ENCODE peak calls at places on chromosome 19, in six cellular contexts. R is H1, F is H9, O is IMR-90, L is mesenchymal stem cell, V is trophoblast cell. Z is an unnamed sample.

GRCh38 chr19:28061111-28061510 is 1151.8 kb downstream of the UQCRFS1 start:
- DNase-seq in R (no peak), F (no peak), O (no peak), L (no peak), V (no peak), Z (no peak)

GRCh38 chr19:1354496-1355257 is 29.0 kb upstream of the NDUFS7 start:
- DNase-seq in R (peak; percentile 82), F (peak; percentile 91), O (peak; percentile 80), L (peak; percentile 88), V (peak; percentile 92), Z (peak; percentile 91)

GRCh38 chr19:8459520-8460260 is 14.9 kb downstream of the HNRNPM start:
- DNase-seq in R (no peak), F (no peak), O (peak; percentile 86), L (peak; percentile 67), V (peak; percentile 44), Z (no peak)

GRCh38 chr19:17963936-17964691 is 2.8 kb upstream of the KCNN1 start:
- DNase-seq in R (no peak), F (no peak), O (no peak), L (no peak), V (no peak), Z (no peak)

GRCh38 chr19:13060233-13060963 is 42.3 kb downstream of the LYL1 start:
- DNase-seq in R (no peak), F (no peak), O (no peak), L (no peak), V (no peak), Z (no peak)

GRCh38 chr19:5036733-5037681 is 68.1 kb downstream of the KDM4B start:
- DNase-seq in R (no peak), F (no peak), O (peak; percentile 72), L (no peak), V (peak; percentile 64), Z (no peak)

GRCh38 chr19:2462635-2463421 is 6.1 kb upstream of the LMNB2 start:
- DNase-seq in R (peak; percentile 91), F (peak; percentile 98), O (peak; percentile 96), L (peak; percentile 98), V (peak; percentile 60), Z (peak; percentile 97)

GRCh38 chr19:29663861-29664752 is 1.2 kb upstream of the PLEKHF1 start:
- DNase-seq in R (no peak), F (no peak), O (peak; percentile 33), L (peak; percentile 31), V (peak; percentile 89), Z (no peak)

GRCh38 chr19:17424743-17425365 is 5.0 kb downstream of the MVB12A start:
- DNase-seq in R (no peak), F (peak; percentile 90), O (peak; percentile 23), L (peak; percentile 66), V (peak; percentile 57), Z (peak; percentile 76)

GRCh38 chr19:2592824-2593223 is 109.7 kb downstream of the GNG7 start:
- DNase-seq in R (no peak), F (no peak), O (no peak), L (no peak), V (no peak), Z (no peak)

GRCh38 chr19:46772170-46773017 is 16.0 kb downstream of the SLC1A5 start:
- DNase-seq in R (no peak), F (no peak), O (no peak), L (no peak), V (peak; percentile 40), Z (no peak)

GRCh38 chr19:48999481-49000325 is 6.0 kb downstream of the RUVBL2 start:
- DNase-seq in R (peak; percentile 59), F (peak; percentile 90), O (peak; percentile 67), L (peak; percentile 76), V (peak; percentile 85), Z (peak; percentile 65)

GRCh38 chr19:44757735-44758505 is 9.4 kb downstream of the BCL3 start:
- DNase-seq in R (no peak), F (peak; percentile 74), O (peak; percentile 63), L (peak; percentile 88), V (peak; percentile 83), Z (peak; percentile 71)

GRCh38 chr19:1384085-1384462 is 367 bp downstream of the NDUFS7 start:
- DNase-seq in R (no peak), F (peak; percentile 32), O (no peak), L (no peak), V (no peak), Z (no peak)

GRCh38 chr19:18593367-18594095 is 4.9 kb downstream of the REX1BD start:
- DNase-seq in R (no peak), F (peak; percentile 78), O (no peak), L (no peak), V (no peak), Z (no peak)

GRCh38 chr19:34096020-34096915 is 76.0 kb upstream of the LSM14A start:
- DNase-seq in R (no peak), F (peak; percentile 46), O (peak; percentile 50), L (peak; percentile 60), V (peak; percentile 83), Z (peak; percentile 53)

GRCh38 chr19:18021121-18021755 is 13.3 kb downstream of the ARRDC2 start:
- DNase-seq in R (no peak), F (no peak), O (peak; percentile 88), L (peak; percentile 93), V (peak; percentile 43), Z (no peak)

GRCh38 chr19:15635016-15635805 is 5.5 kb upstream of the CYP4F3 start:
- DNase-seq in R (no peak), F (no peak), O (no peak), L (no peak), V (no peak), Z (no peak)

GRCh38 chr19:48770223-48770622 is 14.9 kb downstream of the FGF21 start:
- DNase-seq in R (no peak), F (no peak), O (no peak), L (no peak), V (peak; percentile 97), Z (no peak)

DNA sequence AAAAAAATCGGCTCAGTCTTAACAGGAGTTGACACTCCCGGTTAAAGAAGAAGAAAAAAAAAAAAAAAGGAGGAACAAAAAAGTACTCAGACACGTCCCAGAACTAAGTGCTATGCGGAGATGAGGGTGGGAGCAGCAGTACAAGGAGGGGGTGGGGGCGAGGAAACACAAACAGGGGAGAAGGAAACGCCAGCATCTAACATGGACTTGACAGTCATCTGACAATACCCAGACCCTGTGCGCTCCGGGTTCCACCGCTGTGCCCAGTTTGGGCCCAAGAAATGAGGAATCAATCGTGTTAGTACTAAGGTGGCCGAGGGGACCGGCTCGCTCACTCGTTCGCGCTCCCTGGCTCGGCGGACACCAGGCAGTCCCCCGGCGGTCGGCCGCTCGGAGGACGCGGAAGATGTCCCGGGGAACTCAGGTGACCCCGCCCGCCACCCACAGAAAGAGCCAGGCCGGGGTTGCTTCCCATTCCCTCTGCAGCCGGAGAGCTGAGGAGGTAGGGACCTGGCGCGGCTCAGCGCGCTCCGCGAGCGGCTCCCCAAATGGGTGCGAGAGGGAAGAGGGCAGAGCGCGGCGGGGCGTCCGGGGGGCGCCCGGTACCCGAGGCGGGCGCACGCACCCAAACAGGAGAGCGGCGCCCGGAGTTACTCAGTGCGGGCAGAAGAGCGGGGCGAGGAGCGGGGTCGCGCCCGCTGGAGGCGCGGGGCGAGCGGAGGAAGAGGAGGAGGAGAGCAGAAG is 648 bp downstream of the TSHZ3 start:
- DNase-seq in R (no peak), F (no peak), O (no peak), L (peak; percentile 56), V (no peak), Z (no peak)
- H3K18ac ChIP-seq in R (peak overlapping the region; percentile 60), F (no peak overlapping the region), O (peak overlapping the region; percentile 78), L (peak overlapping the region; percentile 99), V (no peak overlapping the region), Z (peak overlapping the region; percentile 66)

DNA sequence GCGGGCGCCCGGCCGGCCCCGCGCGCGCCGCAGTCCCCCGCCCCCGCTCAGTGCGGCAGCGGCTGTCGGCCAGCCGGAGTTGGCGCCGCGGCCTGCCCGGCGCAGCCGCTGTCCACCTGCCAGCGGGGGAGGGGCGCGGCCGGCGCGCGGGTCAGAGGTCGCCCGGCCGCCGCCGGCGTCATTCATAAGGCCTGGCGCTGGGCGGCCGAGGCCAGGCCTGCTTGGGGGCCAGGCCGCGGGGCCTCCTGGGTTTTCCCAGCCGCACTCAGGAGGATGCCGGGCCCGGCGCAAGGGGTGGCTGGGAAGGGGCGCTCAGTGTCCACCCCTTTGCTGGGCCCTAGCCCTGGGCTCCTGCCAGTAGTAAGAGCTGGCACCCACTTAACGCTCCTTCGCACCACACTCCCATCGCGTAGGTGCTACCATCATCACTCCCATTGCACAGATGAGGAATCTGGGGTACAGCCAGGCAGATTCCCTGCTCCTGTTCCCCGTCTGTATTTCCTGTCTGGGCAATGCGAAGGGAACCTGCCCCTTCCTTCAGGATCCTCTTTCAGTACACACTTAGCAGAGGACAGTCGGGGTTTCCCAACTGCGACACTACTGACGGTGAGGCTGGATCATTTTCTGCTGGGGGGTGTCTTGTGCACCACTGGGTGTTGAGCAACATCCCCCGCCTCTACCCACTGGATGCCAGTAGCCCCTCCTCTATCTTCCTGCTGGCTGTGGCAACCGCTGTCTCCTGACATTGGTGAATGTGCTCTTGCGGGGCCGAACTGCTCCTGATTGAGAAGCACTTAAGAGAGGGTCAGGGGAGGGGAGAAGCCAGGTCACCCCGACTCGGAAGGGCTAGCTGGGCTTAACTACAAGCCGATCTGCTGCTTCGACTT is 846 bp upstream of the PRKACA start:
- DNase-seq in R (no peak), F (no peak), O (peak; percentile 75), L (peak; percentile 88), V (peak; percentile 47), Z (peak; percentile 81)
- H2AFZ ChIP-seq in R (no peak overlapping the region), F (no peak overlapping the region), O (peak overlapping the region; percentile 87), L (peak overlapping the region; percentile 74), V (peak overlapping the region; percentile 14), Z (peak overlapping the region; percentile 92)

DNA sequence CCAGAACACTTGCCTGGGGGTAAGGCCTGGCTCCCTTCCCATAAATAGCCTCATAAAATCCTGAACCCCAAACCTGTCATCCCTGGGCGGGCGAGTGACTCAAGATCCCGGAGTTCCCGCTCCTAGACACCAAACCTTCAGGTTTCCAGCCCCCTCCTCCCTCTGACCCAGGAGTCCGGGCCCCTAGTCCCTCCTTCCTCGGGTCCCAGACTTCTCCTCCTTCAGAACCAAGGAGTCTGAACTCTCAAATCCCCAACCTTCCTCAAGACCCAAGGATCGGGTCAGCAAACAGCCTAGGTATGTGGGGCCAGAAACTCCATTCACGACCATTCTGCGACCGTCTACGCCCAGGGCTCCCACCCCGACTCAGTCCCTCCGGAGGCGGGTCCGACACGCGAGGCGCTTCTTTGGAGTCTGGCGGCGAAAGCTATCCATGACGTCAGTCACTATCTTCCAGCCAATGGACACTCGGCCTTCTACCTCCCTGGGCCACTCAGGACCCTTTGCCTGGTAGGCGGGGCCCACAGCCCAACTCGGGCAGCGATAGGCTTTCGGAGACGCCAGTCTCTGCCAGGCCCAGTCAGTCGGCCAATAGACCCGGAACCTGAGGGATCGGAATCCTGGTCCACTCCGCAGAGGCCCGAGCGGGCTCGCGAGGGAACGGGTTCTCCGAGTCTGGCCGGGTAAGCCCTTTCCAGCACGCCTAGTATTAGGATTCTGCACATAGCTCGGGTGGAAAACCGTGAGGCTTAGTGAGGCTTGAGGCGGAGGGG is 6.6 kb upstream of the CNFN start:
- DNase-seq in R (peak; percentile 97), F (peak; percentile 100), O (peak; percentile 99), L (peak; percentile 99), V (peak; percentile 100), Z (peak; percentile 98)
- H3K18ac ChIP-seq in R (peak overlapping the region; percentile 91), F (peak overlapping the region; percentile 58), O (peak overlapping the region; percentile 11), L (peak overlapping the region; percentile 37), V (peak overlapping the region; percentile 50), Z (peak overlapping the region; percentile 49)

DNA sequence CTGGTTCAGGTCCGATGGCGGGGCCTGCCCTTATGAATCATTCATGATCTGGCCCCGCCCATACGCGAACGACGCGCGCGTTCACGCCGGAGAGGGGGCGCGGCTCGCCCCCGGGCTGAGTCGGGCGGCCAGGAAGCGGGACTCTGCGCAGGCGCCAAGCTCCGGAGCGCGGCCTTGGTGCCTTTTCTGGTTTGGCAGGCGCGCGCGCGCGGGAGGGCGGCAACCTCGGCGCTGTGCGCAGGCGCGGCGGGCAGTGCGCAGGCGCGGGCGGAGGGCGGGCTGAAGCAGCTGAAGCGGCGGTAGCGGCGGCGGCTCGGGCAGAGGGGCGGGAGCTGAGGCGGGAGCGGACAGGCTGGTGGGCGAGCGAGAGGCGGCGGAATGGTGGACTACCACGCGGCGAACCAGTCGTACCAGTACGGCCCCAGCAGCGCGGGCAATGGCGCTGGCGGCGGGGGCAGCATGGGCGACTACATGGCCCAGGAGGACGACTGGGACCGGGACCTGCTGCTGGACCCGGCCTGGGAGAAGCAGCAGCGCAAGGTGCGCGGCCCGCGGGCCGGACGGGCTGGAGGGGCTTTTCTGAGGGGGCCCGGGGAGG is at the start of gene ACTN4:
- DNase-seq in R (peak; percentile 93), F (peak; percentile 99), O (peak; percentile 94), L (peak; percentile 95), V (peak; percentile 100), Z (peak; percentile 98)
- H2AFZ ChIP-seq in R (no peak within 1 kb of the TSS), F (no peak within 1 kb of the TSS), O (peak within 1 kb of the TSS; percentile 89), L (no peak within 1 kb of the TSS), V (peak within 1 kb of the TSS; percentile 48), Z (peak within 1 kb of the TSS; percentile 94)